ENCODE peak calls at places on chromosomes 12 and 14, in eight cellular contexts. X is mesenchymal stem cell, D is neuronal stem cell, G is left ventricle myocardium inferior, O is A673, N is small intestine, L is fibroblast of lung, Z is testis. J is an unnamed sample.

GRCh38 chr14:100671386-100671901 is 55.2 kb upstream of the DLK1 start:
- DNase-seq in O (no peak), Z (no peak), N (no peak), L (no peak), G (no peak), X (no peak), D (no peak), J (no peak)

GRCh38 chr14:30002859-30003258 is 75.2 kb upstream of the PRKD1 start:
- DNase-seq in X (no peak), Z (no peak), O (no peak), N (peak; percentile 4), D (no peak), L (no peak), G (no peak), J (no peak)

GRCh38 chr12:106392746-106393145 is 35.2 kb downstream of the POLR3B start:
- DNase-seq in D (no peak), G (no peak), L (no peak), Z (no peak), N (no peak), O (no peak), X (no peak), J (no peak)

GRCh38 chr12:69720748-69721147 is 17.9 kb upstream of the RAB3IP start:
- DNase-seq in L (no peak), G (no peak), N (peak; percentile 72), Z (no peak), O (no peak), D (no peak), X (no peak), J (no peak)

GRCh38 chr14:73785834-73786631 is 65.6 kb upstream of the PTGR2 start:
- DNase-seq in N (peak; percentile 85), G (peak; percentile 70), X (peak; percentile 98), O (peak; percentile 78), L (peak; percentile 86), D (no peak), Z (peak; percentile 83), J (peak; percentile 79)

GRCh38 chr12:119988788-119989618 is at the start of gene BICDL1:
- DNase-seq in Z (peak; percentile 97), G (peak; percentile 23), X (peak; percentile 47), L (peak; percentile 40), O (peak; percentile 87), N (peak; percentile 97), D (peak; percentile 77), J (peak; percentile 55)

GRCh38 chr14:105711058-105711620 is 184.8 kb downstream of the TMEM121 start:
- DNase-seq in G (no peak), L (no peak), Z (no peak), D (no peak), O (no peak), N (no peak), X (no peak), J (no peak)

GRCh38 chr12:48814313-48815280 is 3.7 kb upstream of the CACNB3 start:
- DNase-seq in N (peak; percentile 85), L (peak; percentile 69), X (peak; percentile 83), O (peak; percentile 73), Z (peak; percentile 90), G (peak; percentile 84), D (peak; percentile 79), J (peak; percentile 83)

GRCh38 chr12:97177482-97177881 is 270.4 kb downstream of the NEDD1 start:
- DNase-seq in O (no peak), N (no peak), G (no peak), X (peak; percentile 29), D (no peak), Z (no peak), L (peak; percentile 78), J (peak; percentile 12)

DNA sequence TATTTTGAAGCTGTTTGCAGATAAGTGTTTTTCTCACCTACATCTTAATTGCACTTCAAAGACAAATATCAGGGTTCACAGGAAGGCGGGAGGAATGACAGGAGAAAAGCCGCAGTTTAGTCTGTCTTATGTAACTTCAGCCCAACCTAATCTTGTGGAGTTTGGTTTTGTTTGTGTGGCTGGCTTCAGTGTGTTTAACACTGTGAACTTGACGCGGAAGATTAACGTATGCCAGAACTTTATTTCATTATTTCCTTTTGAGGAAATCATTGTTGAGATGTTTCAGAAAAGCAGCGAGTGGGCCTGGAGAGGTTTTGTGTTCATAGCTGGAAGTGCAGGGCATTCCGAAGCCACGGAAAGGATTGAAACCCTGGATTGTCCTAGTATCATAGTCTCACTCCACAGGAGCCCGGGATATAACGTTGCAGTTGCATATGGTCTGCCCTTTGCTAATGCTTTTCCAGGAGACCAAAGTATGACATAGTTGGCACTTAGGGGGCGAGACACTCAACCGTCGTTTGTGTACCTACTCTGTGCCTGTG is 2.0 kb downstream of the PELI2 start:
- DNase-seq in L (no peak), N (peak; percentile 60), D (no peak), O (peak; percentile 48), Z (peak; percentile 41), X (peak; percentile 52), G (no peak), J (no peak)
- H3K27me3 ChIP-seq in L (no peaks in the 10 kb centered on the region), N (no peaks in the 10 kb centered on the region), D (no peaks in the 10 kb centered on the region), O (peaks cover 27% of the 10 kb centered on the region), Z (no peaks in the 10 kb centered on the region), X (no peaks in the 10 kb centered on the region), G (no peaks in the 10 kb centered on the region), J (no peaks in the 10 kb centered on the region)

GRCh38 chr12:124371970-124372555 is 77.2 kb downstream of the RFLNA start:
- DNase-seq in N (no peak), G (no peak), D (no peak), X (no peak), O (no peak), Z (no peak), L (no peak), J (no peak)
- H3K36me3 ChIP-seq in N (peaks cover 6% of the 10 kb centered on the region), G (peaks cover 56% of the 10 kb centered on the region), D (peaks cover 18% of the 10 kb centered on the region), X (peaks cover 56% of the 10 kb centered on the region), O (peaks cover 40% of the 10 kb centered on the region), Z (no peaks in the 10 kb centered on the region), L (peaks cover 35% of the 10 kb centered on the region), J (peaks cover 33% of the 10 kb centered on the region)

DNA sequence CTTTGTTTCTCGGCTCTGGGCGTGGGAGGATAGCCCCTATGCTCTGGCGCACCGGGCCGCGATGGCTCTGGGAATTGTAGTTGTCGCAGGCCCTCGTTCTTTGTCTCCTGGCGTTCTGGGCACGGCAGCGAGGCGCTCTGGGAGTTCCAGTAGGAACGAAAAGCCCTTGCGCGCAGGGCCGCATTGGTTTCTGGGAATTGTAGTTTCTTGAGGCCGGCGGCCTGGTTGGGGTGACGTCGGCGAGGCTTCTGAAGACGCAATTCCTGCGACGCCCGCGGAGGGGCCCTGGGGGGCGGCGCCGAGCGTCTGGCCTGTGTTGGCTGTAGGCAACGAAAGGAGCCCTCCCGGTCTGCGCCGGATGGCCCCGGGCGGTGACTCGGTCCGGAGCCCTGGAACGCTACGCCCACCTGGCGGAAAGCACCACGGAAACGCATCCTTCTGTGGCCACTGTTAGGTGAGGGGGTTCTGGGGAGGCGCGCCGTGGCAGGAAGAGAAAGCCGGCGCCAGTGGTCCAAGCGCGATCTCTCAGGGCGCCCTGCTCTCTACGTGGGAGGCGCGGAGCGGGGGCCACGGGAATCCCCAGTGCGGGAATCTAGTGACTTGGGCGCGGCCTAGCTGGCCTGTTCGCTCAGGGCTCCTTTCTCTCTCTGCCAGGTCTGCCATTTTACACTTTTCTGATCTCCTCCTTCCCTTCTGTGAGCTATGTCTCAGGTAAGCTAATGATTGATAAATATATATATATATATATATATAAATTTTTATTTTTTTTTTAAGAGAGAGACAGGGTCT is at the start of gene ZNF140:
- DNase-seq in D (peak; percentile 98), L (peak; percentile 98), G (peak; percentile 96), Z (peak; percentile 98), O (peak; percentile 98), N (peak; percentile 97), X (peak; percentile 98), J (peak; percentile 34)
- H3K9me3 ChIP-seq in D (peaks cover 33% of the 10 kb centered on the region), L (no peaks in the 10 kb centered on the region), G (peaks cover 83% of the 10 kb centered on the region), Z (no peaks in the 10 kb centered on the region), O (peaks cover 66% of the 10 kb centered on the region), N (no peaks in the 10 kb centered on the region), X (peaks cover 78% of the 10 kb centered on the region), J (peaks cover 29% of the 10 kb centered on the region)

DNA sequence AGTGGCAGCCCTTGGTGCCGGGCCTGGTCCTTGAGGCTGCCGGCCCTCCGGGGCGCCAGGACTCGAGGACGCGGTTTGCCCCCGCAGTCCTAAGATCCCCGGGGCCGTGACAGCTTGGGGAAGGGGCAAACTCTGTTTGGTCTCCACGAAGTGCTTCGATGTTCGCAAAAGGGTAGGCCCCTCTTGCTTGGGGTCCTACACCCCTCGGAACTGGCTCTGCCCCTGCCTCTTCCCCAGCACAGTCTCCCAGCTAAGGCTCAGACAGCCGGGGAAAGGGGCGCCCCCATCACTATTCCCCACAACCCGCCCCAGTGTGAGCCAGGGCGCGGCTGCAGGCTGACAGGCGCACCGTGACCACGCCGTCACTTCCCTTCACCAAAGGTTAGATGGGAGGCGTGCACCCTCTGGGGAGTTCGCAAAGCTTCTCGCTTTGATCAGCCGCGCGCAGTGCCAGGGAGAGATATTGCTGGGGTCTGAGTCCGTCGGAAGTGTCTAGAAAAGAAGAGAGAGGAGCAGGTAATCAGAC is 7.2 kb upstream of the OTX2 start:
- DNase-seq in Z (no peak), O (no peak), L (no peak), N (no peak), G (no peak), D (no peak), X (no peak), J (no peak)
- H3K27me3 ChIP-seq in Z (no peaks in the 10 kb centered on the region), O (no peaks in the 10 kb centered on the region), L (peaks cover 23% of the 10 kb centered on the region), N (peaks cover 12% of the 10 kb centered on the region), G (peaks cover 100% of the 10 kb centered on the region), D (peaks cover 97% of the 10 kb centered on the region), X (peaks cover 56% of the 10 kb centered on the region), J (peaks cover 17% of the 10 kb centered on the region)

GRCh38 chr14:91294153-91294552 is 49.6 kb upstream of the GPR68 start:
- DNase-seq in G (peak; percentile 45), N (no peak), X (no peak), O (no peak), Z (no peak), D (no peak), L (no peak), J (no peak)
- H3K36me3 ChIP-seq in G (no peaks in the 10 kb centered on the region), N (peaks cover 1% of the 10 kb centered on the region), X (no peaks in the 10 kb centered on the region), O (peaks cover 39% of the 10 kb centered on the region), Z (no peaks in the 10 kb centered on the region), D (peaks cover 98% of the 10 kb centered on the region), L (no peaks in the 10 kb centered on the region), J (no peaks in the 10 kb centered on the region)